ENCODE peak calls at places on chromosomes 13 and 19, in nine cellular contexts. One of them, this sample, is unnamed.

GRCh38 chr19:15934332-15935078 is at the start of gene CYP4F11:
- DNase-seq in fibroblast of lung: no peak
- DNase-seq in heart left ventricle: peak; percentile 72
- DNase-seq in mesendoderm: no peak
- DNase-seq in adrenal gland: peak; percentile 91
- DNase-seq in cardiac muscle cell: no peak
- DNase-seq in lower lobe of right lung: peak; percentile 87
- DNase-seq in stomach: peak; percentile 96
- DNase-seq in CD4-positive, CD25-positive, alpha-beta regulatory T cell: no peak
- DNase-seq in this sample: peak; percentile 17

GRCh38 chr19:17330546-17331253 is 4.0 kb downstream of the ANO8 start:
- DNase-seq in fibroblast of lung: no peak
- DNase-seq in heart left ventricle: no peak
- DNase-seq in mesendoderm: no peak
- DNase-seq in adrenal gland: no peak
- DNase-seq in cardiac muscle cell: no peak
- DNase-seq in lower lobe of right lung: no peak
- DNase-seq in stomach: no peak
- DNase-seq in CD4-positive, CD25-positive, alpha-beta regulatory T cell: no peak
- DNase-seq in this sample: no peak

GRCh38 chr13:21595546-21595822 is 8.5 kb downstream of the MICU2 start:
- DNase-seq in fibroblast of lung: no peak
- DNase-seq in heart left ventricle: no peak
- DNase-seq in mesendoderm: no peak
- DNase-seq in adrenal gland: no peak
- DNase-seq in cardiac muscle cell: no peak
- DNase-seq in lower lobe of right lung: no peak
- DNase-seq in stomach: no peak
- DNase-seq in CD4-positive, CD25-positive, alpha-beta regulatory T cell: no peak
- DNase-seq in this sample: no peak

GRCh38 chr19:47848871-47849473 is 10.1 kb upstream of the TPRX2 start:
- DNase-seq in fibroblast of lung: peak; percentile 3
- DNase-seq in heart left ventricle: no peak
- DNase-seq in mesendoderm: peak; percentile 90
- DNase-seq in adrenal gland: no peak
- DNase-seq in cardiac muscle cell: peak; percentile 46
- DNase-seq in lower lobe of right lung: peak; percentile 54
- DNase-seq in stomach: no peak
- DNase-seq in CD4-positive, CD25-positive, alpha-beta regulatory T cell: no peak
- DNase-seq in this sample: peak; percentile 88

GRCh38 chr19:375395-376110 is 31.0 kb upstream of the MIER2 start:
- DNase-seq in fibroblast of lung: no peak
- DNase-seq in heart left ventricle: no peak
- DNase-seq in mesendoderm: no peak
- DNase-seq in adrenal gland: no peak
- DNase-seq in cardiac muscle cell: no peak
- DNase-seq in lower lobe of right lung: no peak
- DNase-seq in stomach: no peak
- DNase-seq in CD4-positive, CD25-positive, alpha-beta regulatory T cell: no peak
- DNase-seq in this sample: no peak

GRCh38 chr19:14440049-14440448 is 6.9 kb downstream of the PKN1 start:
- DNase-seq in fibroblast of lung: no peak
- DNase-seq in heart left ventricle: peak; percentile 84
- DNase-seq in mesendoderm: no peak
- DNase-seq in adrenal gland: peak; percentile 68
- DNase-seq in cardiac muscle cell: no peak
- DNase-seq in lower lobe of right lung: peak; percentile 93
- DNase-seq in stomach: peak; percentile 72
- DNase-seq in CD4-positive, CD25-positive, alpha-beta regulatory T cell: peak; percentile 73
- DNase-seq in this sample: no peak

GRCh38 chr13:71865858-71866172 is 1.2 kb downstream of the DACH1 start:
- DNase-seq in fibroblast of lung: peak; percentile 23
- DNase-seq in heart left ventricle: no peak
- DNase-seq in mesendoderm: peak; percentile 32
- DNase-seq in adrenal gland: peak; percentile 24
- DNase-seq in cardiac muscle cell: peak; percentile 10
- DNase-seq in lower lobe of right lung: peak; percentile 45
- DNase-seq in stomach: no peak
- DNase-seq in CD4-positive, CD25-positive, alpha-beta regulatory T cell: no peak
- DNase-seq in this sample: peak; percentile 28

GRCh38 chr19:3708207-3708931 is at the start of gene TJP3:
- DNase-seq in fibroblast of lung: no peak
- DNase-seq in heart left ventricle: no peak
- DNase-seq in mesendoderm: no peak
- DNase-seq in adrenal gland: peak; percentile 24
- DNase-seq in cardiac muscle cell: peak; percentile 25
- DNase-seq in lower lobe of right lung: peak; percentile 87
- DNase-seq in stomach: peak; percentile 85
- DNase-seq in CD4-positive, CD25-positive, alpha-beta regulatory T cell: no peak
- DNase-seq in this sample: no peak

GRCh38 chr13:79403113-79403512 is 2.9 kb downstream of the RBM26 start:
- DNase-seq in fibroblast of lung: no peak
- DNase-seq in heart left ventricle: no peak
- DNase-seq in mesendoderm: no peak
- DNase-seq in adrenal gland: no peak
- DNase-seq in cardiac muscle cell: no peak
- DNase-seq in lower lobe of right lung: no peak
- DNase-seq in stomach: no peak
- DNase-seq in CD4-positive, CD25-positive, alpha-beta regulatory T cell: no peak
- DNase-seq in this sample: no peak
- H3K4me3 ChIP-seq in fibroblast of lung: peak overlapping the region; percentile 58
- H3K4me3 ChIP-seq in heart left ventricle: peak overlapping the region; percentile 90
- H3K4me3 ChIP-seq in mesendoderm: no peak overlapping the region
- H3K4me3 ChIP-seq in adrenal gland: no peak overlapping the region
- H3K4me3 ChIP-seq in cardiac muscle cell: peak overlapping the region; percentile 89
- H3K4me3 ChIP-seq in lower lobe of right lung: peak overlapping the region; percentile 81
- H3K4me3 ChIP-seq in stomach: no peak overlapping the region
- H3K4me3 ChIP-seq in CD4-positive, CD25-positive, alpha-beta regulatory T cell: peak overlapping the region; percentile 96
- H3K4me3 ChIP-seq in this sample: peak overlapping the region; percentile 82

DNA sequence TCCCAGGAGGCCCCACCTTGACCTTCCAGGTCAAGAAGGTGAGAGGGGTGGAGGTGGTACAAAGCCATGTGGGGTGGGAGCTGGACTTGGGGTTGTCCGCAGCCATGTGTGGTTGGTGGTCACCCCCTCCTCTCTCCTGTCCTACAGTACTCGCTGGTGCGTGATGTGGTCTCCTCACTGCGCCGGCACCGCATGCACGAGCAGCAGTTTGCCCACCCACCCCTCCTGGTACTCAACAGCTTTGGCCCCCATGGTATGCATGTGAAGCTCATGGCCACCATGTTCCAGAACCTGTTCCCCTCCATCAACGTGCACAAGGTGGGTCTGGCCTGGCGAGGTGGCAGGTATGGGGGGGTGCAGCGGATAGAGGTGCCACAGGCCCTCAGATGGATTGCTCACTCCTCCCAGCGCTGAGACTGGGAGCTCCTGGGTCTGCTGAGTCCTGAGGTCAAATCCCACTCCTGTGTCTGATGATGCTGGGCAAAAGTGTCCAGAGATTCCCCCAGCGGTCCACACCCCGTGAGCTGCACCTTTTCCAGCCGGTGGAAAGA is 1.7 kb downstream of the PPAN start:
- DNase-seq in fibroblast of lung: no peak
- DNase-seq in heart left ventricle: no peak
- DNase-seq in mesendoderm: no peak
- DNase-seq in adrenal gland: no peak
- DNase-seq in cardiac muscle cell: no peak
- DNase-seq in lower lobe of right lung: no peak
- DNase-seq in stomach: no peak
- DNase-seq in CD4-positive, CD25-positive, alpha-beta regulatory T cell: no peak
- DNase-seq in this sample: no peak
- H3K4me1 ChIP-seq in fibroblast of lung: peaks cover 8% of the 10 kb centered on the region
- H3K4me1 ChIP-seq in heart left ventricle: peaks cover 18% of the 10 kb centered on the region
- H3K4me1 ChIP-seq in mesendoderm: no peaks in the 10 kb centered on the region
- H3K4me1 ChIP-seq in adrenal gland: peaks cover 15% of the 10 kb centered on the region
- H3K4me1 ChIP-seq in cardiac muscle cell: peaks cover 5% of the 10 kb centered on the region
- H3K4me1 ChIP-seq in lower lobe of right lung: peaks cover 25% of the 10 kb centered on the region
- H3K4me1 ChIP-seq in stomach: peaks cover 60% of the 10 kb centered on the region
- H3K4me1 ChIP-seq in CD4-positive, CD25-positive, alpha-beta regulatory T cell: peaks cover 70% of the 10 kb centered on the region
- H3K4me1 ChIP-seq in this sample: peaks cover 5% of the 10 kb centered on the region

GRCh38 chr13:111183959-111184684 is 69.0 kb downstream of the ARHGEF7 start:
- DNase-seq in fibroblast of lung: peak; percentile 37
- DNase-seq in heart left ventricle: no peak
- DNase-seq in mesendoderm: no peak
- DNase-seq in adrenal gland: no peak
- DNase-seq in cardiac muscle cell: peak; percentile 22
- DNase-seq in lower lobe of right lung: no peak
- DNase-seq in stomach: no peak
- DNase-seq in CD4-positive, CD25-positive, alpha-beta regulatory T cell: no peak
- DNase-seq in this sample: no peak

GRCh38 chr13:111186305-111186930 is 71.3 kb downstream of the ARHGEF7 start:
- DNase-seq in fibroblast of lung: no peak
- DNase-seq in heart left ventricle: no peak
- DNase-seq in mesendoderm: no peak
- DNase-seq in adrenal gland: no peak
- DNase-seq in cardiac muscle cell: no peak
- DNase-seq in lower lobe of right lung: no peak
- DNase-seq in stomach: no peak
- DNase-seq in CD4-positive, CD25-positive, alpha-beta regulatory T cell: no peak
- DNase-seq in this sample: no peak

GRCh38 chr13:111183087-111183645 is 68.1 kb downstream of the ARHGEF7 start:
- DNase-seq in fibroblast of lung: no peak
- DNase-seq in heart left ventricle: no peak
- DNase-seq in mesendoderm: no peak
- DNase-seq in adrenal gland: no peak
- DNase-seq in cardiac muscle cell: no peak
- DNase-seq in lower lobe of right lung: no peak
- DNase-seq in stomach: no peak
- DNase-seq in CD4-positive, CD25-positive, alpha-beta regulatory T cell: peak; percentile 38
- DNase-seq in this sample: no peak

GRCh38 chr13:111184685-111185401 is 69.7 kb downstream of the ARHGEF7 start:
- DNase-seq in fibroblast of lung: no peak
- DNase-seq in heart left ventricle: peak; percentile 56
- DNase-seq in mesendoderm: no peak
- DNase-seq in adrenal gland: no peak
- DNase-seq in cardiac muscle cell: peak; percentile 22
- DNase-seq in lower lobe of right lung: no peak
- DNase-seq in stomach: no peak
- DNase-seq in CD4-positive, CD25-positive, alpha-beta regulatory T cell: peak; percentile 53
- DNase-seq in this sample: no peak

GRCh38 chr13:111187879-111188643 is 73.0 kb downstream of the ARHGEF7 start:
- DNase-seq in fibroblast of lung: peak; percentile 24
- DNase-seq in heart left ventricle: no peak
- DNase-seq in mesendoderm: peak; percentile 48
- DNase-seq in adrenal gland: no peak
- DNase-seq in cardiac muscle cell: peak; percentile 47
- DNase-seq in lower lobe of right lung: no peak
- DNase-seq in stomach: no peak
- DNase-seq in CD4-positive, CD25-positive, alpha-beta regulatory T cell: no peak
- DNase-seq in this sample: no peak
- H3K4me3 ChIP-seq in fibroblast of lung: no peak overlapping the region
- H3K4me3 ChIP-seq in heart left ventricle: no peak overlapping the region
- H3K4me3 ChIP-seq in mesendoderm: no peak overlapping the region
- H3K4me3 ChIP-seq in adrenal gland: no peak overlapping the region
- H3K4me3 ChIP-seq in cardiac muscle cell: no peak overlapping the region
- H3K4me3 ChIP-seq in lower lobe of right lung: no peak overlapping the region
- H3K4me3 ChIP-seq in stomach: no peak overlapping the region
- H3K4me3 ChIP-seq in CD4-positive, CD25-positive, alpha-beta regulatory T cell: peak overlapping the region; percentile 76
- H3K4me3 ChIP-seq in this sample: no peak overlapping the region

DNA sequence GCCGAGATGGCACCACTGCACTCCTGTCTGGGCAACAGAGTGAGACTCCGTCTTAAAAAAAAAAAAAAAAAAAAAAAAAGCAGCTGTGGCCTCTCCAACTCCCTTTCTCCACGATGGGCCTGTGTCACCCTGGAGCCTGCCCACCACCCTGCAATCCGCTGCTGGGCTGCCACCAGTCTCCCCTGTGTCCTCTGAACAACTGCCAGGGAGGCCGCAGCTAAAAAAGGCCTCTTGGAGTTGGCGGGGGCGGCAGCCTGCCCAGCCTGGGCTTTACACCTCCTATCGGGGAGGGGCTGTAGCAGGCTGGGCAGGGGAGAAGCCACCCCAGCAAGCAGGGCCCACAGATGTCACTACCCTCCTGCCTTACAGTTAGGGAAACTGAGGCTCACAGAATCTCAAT is 3.5 kb downstream of the CDC37 start:
- DNase-seq in fibroblast of lung: no peak
- DNase-seq in heart left ventricle: peak; percentile 78
- DNase-seq in mesendoderm: no peak
- DNase-seq in adrenal gland: no peak
- DNase-seq in cardiac muscle cell: no peak
- DNase-seq in lower lobe of right lung: no peak
- DNase-seq in stomach: no peak
- DNase-seq in CD4-positive, CD25-positive, alpha-beta regulatory T cell: no peak
- DNase-seq in this sample: no peak
- H3K4me1 ChIP-seq in fibroblast of lung: peaks cover 3% of the 10 kb centered on the region
- H3K4me1 ChIP-seq in heart left ventricle: peaks cover 77% of the 10 kb centered on the region
- H3K4me1 ChIP-seq in mesendoderm: no peaks in the 10 kb centered on the region
- H3K4me1 ChIP-seq in adrenal gland: peaks cover 28% of the 10 kb centered on the region
- H3K4me1 ChIP-seq in cardiac muscle cell: no peaks in the 10 kb centered on the region
- H3K4me1 ChIP-seq in lower lobe of right lung: peaks cover 41% of the 10 kb centered on the region
- H3K4me1 ChIP-seq in stomach: peaks cover 65% of the 10 kb centered on the region
- H3K4me1 ChIP-seq in CD4-positive, CD25-positive, alpha-beta regulatory T cell: peaks cover 37% of the 10 kb centered on the region
- H3K4me1 ChIP-seq in this sample: peaks cover 4% of the 10 kb centered on the region

DNA sequence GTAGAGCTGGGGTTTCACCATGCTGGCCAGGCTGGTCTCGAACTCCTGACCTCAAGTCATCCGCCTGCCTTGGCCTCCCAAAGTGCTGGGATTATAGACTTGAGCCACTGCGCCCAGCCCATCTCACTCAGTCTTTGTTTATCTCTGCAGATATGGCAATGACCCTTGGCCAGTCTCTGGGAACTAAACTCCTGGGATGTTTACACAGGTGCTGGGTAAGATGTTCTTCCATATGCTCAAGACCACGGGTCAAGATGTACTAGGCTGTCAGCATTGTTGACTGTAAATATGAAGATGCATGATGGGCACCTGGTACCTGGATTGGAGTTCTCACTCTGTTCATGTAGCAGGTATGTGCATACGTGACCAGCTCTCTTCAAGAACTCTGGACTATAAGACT is 35.8 kb downstream of the ZNF473 start:
- DNase-seq in fibroblast of lung: no peak
- DNase-seq in heart left ventricle: no peak
- DNase-seq in mesendoderm: no peak
- DNase-seq in adrenal gland: no peak
- DNase-seq in cardiac muscle cell: no peak
- DNase-seq in lower lobe of right lung: no peak
- DNase-seq in stomach: no peak
- DNase-seq in CD4-positive, CD25-positive, alpha-beta regulatory T cell: no peak
- DNase-seq in this sample: no peak
- H3K4me3 ChIP-seq in fibroblast of lung: no peak overlapping the region
- H3K4me3 ChIP-seq in heart left ventricle: no peak overlapping the region
- H3K4me3 ChIP-seq in mesendoderm: no peak overlapping the region
- H3K4me3 ChIP-seq in adrenal gland: no peak overlapping the region
- H3K4me3 ChIP-seq in cardiac muscle cell: no peak overlapping the region
- H3K4me3 ChIP-seq in lower lobe of right lung: no peak overlapping the region
- H3K4me3 ChIP-seq in stomach: no peak overlapping the region
- H3K4me3 ChIP-seq in CD4-positive, CD25-positive, alpha-beta regulatory T cell: no peak overlapping the region
- H3K4me3 ChIP-seq in this sample: no peak overlapping the region

DNA sequence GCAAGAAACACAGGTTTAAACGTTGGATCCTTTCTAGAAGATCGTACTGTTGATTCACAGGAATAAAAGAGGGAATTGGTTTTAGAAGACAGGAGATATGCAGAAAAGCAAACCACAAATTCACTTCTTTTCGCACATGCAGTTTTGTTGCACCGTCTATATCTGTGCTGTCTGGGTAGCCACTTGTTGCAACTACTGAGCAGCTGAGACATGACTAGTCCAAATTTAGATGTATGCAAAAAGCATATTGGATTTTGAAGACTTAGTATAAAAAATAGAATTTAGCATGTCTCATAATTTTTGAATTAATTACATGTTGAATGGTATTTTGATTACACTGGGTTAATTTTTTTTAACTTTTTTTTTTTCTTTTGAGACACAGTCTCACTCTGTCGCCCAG is 176.3 kb downstream of the KLF12 start:
- DNase-seq in fibroblast of lung: no peak
- DNase-seq in heart left ventricle: no peak
- DNase-seq in mesendoderm: no peak
- DNase-seq in adrenal gland: no peak
- DNase-seq in cardiac muscle cell: no peak
- DNase-seq in lower lobe of right lung: no peak
- DNase-seq in stomach: no peak
- DNase-seq in CD4-positive, CD25-positive, alpha-beta regulatory T cell: no peak
- DNase-seq in this sample: no peak
- H3K4me1 ChIP-seq in fibroblast of lung: no peaks in the 10 kb centered on the region
- H3K4me1 ChIP-seq in heart left ventricle: peaks cover 24% of the 10 kb centered on the region
- H3K4me1 ChIP-seq in mesendoderm: no peaks in the 10 kb centered on the region
- H3K4me1 ChIP-seq in adrenal gland: no peaks in the 10 kb centered on the region
- H3K4me1 ChIP-seq in cardiac muscle cell: no peaks in the 10 kb centered on the region
- H3K4me1 ChIP-seq in lower lobe of right lung: no peaks in the 10 kb centered on the region
- H3K4me1 ChIP-seq in stomach: peaks cover 20% of the 10 kb centered on the region
- H3K4me1 ChIP-seq in CD4-positive, CD25-positive, alpha-beta regulatory T cell: peaks cover 15% of the 10 kb centered on the region
- H3K4me1 ChIP-seq in this sample: no peaks in the 10 kb centered on the region